ENCODE peak calls at places on chromosome 1, in six cellular contexts. R is glutamatergic neuron; Z is effector memory CD4-positive, alpha-beta T cell; V is NK-92 treated with Interleukin-12 subunit alpha and Interleukin-12 subunit beta, amount 100 ng/mL, for 24 hours; N is pancreas; W is activated effector memory CD4-positive, alpha-beta T cell treated with Interleukin-2 at 50 U/mL for 16 hours. X is an unnamed sample.

GRCh38 chr1:168430348-168430747 is 113.4 kb downstream of the XCL2 start:
- DNase-seq in N (no peak), Z (no peak), V (no peak), R (no peak), W (no peak), X (no peak)

GRCh38 chr1:31579374-31579773 is 3.1 kb downstream of the TINAGL1 start:
- DNase-seq in R (no peak), W (no peak), V (no peak), Z (no peak), N (no peak), X (peak)

GRCh38 chr1:244448279-244449036 is 3.3 kb downstream of the ADSS2 start:
- DNase-seq in W (no peak), Z (no peak), R (no peak), N (no peak), V (no peak), X (no peak)

GRCh38 chr1:190479028-190479427 is 1.4 kb upstream of the BRINP3 start:
- DNase-seq in V (no peak), W (no peak), R (no peak), Z (no peak), N (no peak), X (no peak)

GRCh38 chr1:78792756-78793155 is 143.1 kb downstream of the IFI44 start:
- DNase-seq in R (no peak), W (no peak), N (no peak), V (no peak), Z (no peak), X (no peak)

GRCh38 chr1:159030865-159031472 is 21.3 kb downstream of the IFI16 start:
- DNase-seq in N (no peak), R (no peak), W (no peak), Z (no peak), V (no peak), X (no peak)

GRCh38 chr1:221101792-221102191 is 222.5 kb downstream of the HLX start:
- DNase-seq in N (no peak), R (no peak), Z (no peak), W (no peak), V (no peak), X (no peak)

GRCh38 chr1:83901547-83902155 is 97.3 kb downstream of the TTLL7 start:
- DNase-seq in Z (no peak), V (no peak), R (no peak), W (no peak), N (no peak), X (no peak)

GRCh38 chr1:228010921-228011320 is 4.1 kb downstream of the WNT3A start:
- DNase-seq in W (no peak), Z (no peak), V (no peak), R (no peak), N (no peak), X (no peak)

GRCh38 chr1:18703041-18703621 is 72.5 kb downstream of the PAX7 start:
- DNase-seq in Z (no peak), N (no peak), R (no peak), W (no peak), V (no peak), X (no peak)

GRCh38 chr1:101960164-101960563 is 36.6 kb downstream of the OLFM3 start:
- DNase-seq in W (no peak), Z (no peak), V (no peak), N (no peak), R (no peak), X (no peak)

GRCh38 chr1:93701619-93702018 is 20.0 kb upstream of the BCAR3 start:
- DNase-seq in N (no peak), W (no peak), Z (no peak), V (peak), R (no peak), X (peak)

GRCh38 chr1:8847990-8848389 is 30.5 kb downstream of the ENO1 start:
- DNase-seq in W (no peak), R (no peak), Z (no peak), N (no peak), V (no peak), X (no peak)

GRCh38 chr1:183246436-183246835 is 60.4 kb downstream of the LAMC2 start:
- DNase-seq in N (no peak), Z (no peak), W (no peak), V (no peak), R (no peak), X (no peak)

GRCh38 chr1:229142496-229142895 is 128.4 kb upstream of the RAB4A start:
- DNase-seq in R (no peak), W (no peak), V (no peak), Z (no peak), N (no peak), X (no peak)

GRCh38 chr1:49226758-49227157 is 450.1 kb upstream of the BEND5 start:
- DNase-seq in R (no peak), W (no peak), Z (no peak), N (no peak), V (no peak), X (no peak)